ENCODE peak calls at places on chromosomes 5 and 9, in nine cellular contexts. V is nucleus accumbens; Z is SIG-M5; G is activated CD4-positive, alpha-beta T cell treated with anti-CD3 and anti-CD28 coated beads, Interleukin-2, amount 50 U/mL, for 48 hours; R is AML-193; C is nephron progenitor cell; Y is Ammon's horn; X is BE2C; E is GM13977. D is an unnamed sample.
A peak's percentile ranks its signal among the peaks of the same experiment; 100 is the strongest.

GRCh38 chr9:6484210-6484609 is 71.2 kb downstream of the UHRF2 start:
- DNase-seq in V (no peak), Z (no peak), G (no peak), R (no peak), C (no peak), Y (no peak), X (no peak), E (no peak), D (no peak)

GRCh38 chr9:16030513-16031185 is 477.8 kb downstream of the CCDC171 start:
- DNase-seq in V (no peak), Z (no peak), G (peak; percentile 3), R (peak; percentile 42), C (no peak), Y (no peak), X (no peak), E (peak; percentile 42), D (peak; percentile 66)

GRCh38 chr9:19232830-19233194 is 2.3 kb downstream of the DENND4C start:
- DNase-seq in V (no peak), Z (no peak), G (no peak), R (no peak), C (no peak), Y (no peak), X (no peak), E (peak; percentile 58), D (no peak)

GRCh38 chr5:98458004-98458403 is 315.5 kb upstream of the RGMB start:
- DNase-seq in V (no peak), Z (no peak), G (no peak), R (no peak), C (no peak), Y (no peak), X (no peak), E (no peak), D (no peak)

GRCh38 chr9:2157277-2158105 is 142.3 kb downstream of the SMARCA2 start:
- DNase-seq in V (peak; percentile 16), Z (no peak), G (peak; percentile 64), R (peak; percentile 9), C (no peak), Y (peak; percentile 71), X (no peak), E (no peak), D (peak; percentile 56)

GRCh38 chr5:171342362-171343111 is 33.5 kb downstream of the TLX3 start:
- DNase-seq in V (no peak), Z (no peak), G (peak; percentile 38), R (peak; percentile 55), C (peak; percentile 50), Y (peak; percentile 76), X (peak; percentile 72), E (peak; percentile 41), D (peak; percentile 33)

GRCh38 chr5:54825005-54825404 is 160.4 kb downstream of the ESM1 start:
- DNase-seq in V (no peak), Z (no peak), G (no peak), R (no peak), C (no peak), Y (no peak), X (no peak), E (no peak), D (no peak)

GRCh38 chr5:54217826-54218503 is 92.4 kb downstream of the ARL15 start:
- DNase-seq in V (no peak), Z (no peak), G (no peak), R (peak; percentile 60), C (peak; percentile 29), Y (peak; percentile 84), X (peak; percentile 36), E (peak; percentile 17), D (peak; percentile 8)

GRCh38 chr9:113963914-113964739 is 88.0 kb downstream of the ZNF618 start:
- DNase-seq in V (no peak), Z (no peak), G (no peak), R (no peak), C (no peak), Y (no peak), X (no peak), E (no peak), D (no peak)

GRCh38 chr9:132164604-132165362 is 2.9 kb downstream of the NTNG2 start:
- DNase-seq in V (no peak), Z (no peak), G (no peak), R (no peak), C (peak; percentile 28), Y (no peak), X (no peak), E (no peak), D (no peak)

GRCh38 chr9:134854541-134854981 is 26.0 kb upstream of the FCN2 start:
- DNase-seq in V (no peak), Z (no peak), G (no peak), R (no peak), C (no peak), Y (no peak), X (no peak), E (no peak), D (no peak)

GRCh38 chr5:71651554-71651953 is 64.4 kb downstream of the MCCC2 start:
- DNase-seq in V (no peak), Z (no peak), G (peak; percentile 47), R (no peak), C (no peak), Y (no peak), X (no peak), E (no peak), D (peak; percentile 13)

GRCh38 chr5:148542812-148543211 is 111.5 kb downstream of the HTR4 start:
- DNase-seq in V (no peak), Z (no peak), G (no peak), R (no peak), C (no peak), Y (no peak), X (no peak), E (no peak), D (no peak)

GRCh38 chr5:118791986-118792734 is 196.2 kb downstream of the DTWD2 start:
- DNase-seq in V (peak; percentile 12), Z (no peak), G (peak; percentile 7), R (peak; percentile 63), C (peak; percentile 21), Y (peak; percentile 88), X (peak; percentile 28), E (peak; percentile 42), D (no peak)

GRCh38 chr5:124649548-124650501 is 96.6 kb downstream of the ZNF608 start:
- DNase-seq in V (no peak), Z (peak; percentile 91), G (peak; percentile 45), R (peak; percentile 90), C (no peak), Y (peak; percentile 69), X (peak; percentile 64), E (peak; percentile 84), D (peak; percentile 61)

GRCh38 chr9:19470981-19471650 is 62.3 kb downstream of the ACER2 start:
- DNase-seq in V (no peak), Z (no peak), G (no peak), R (no peak), C (no peak), Y (no peak), X (no peak), E (no peak), D (no peak)

GRCh38 chr5:39439582-39439981 is 14.8 kb upstream of the DAB2 start:
- DNase-seq in V (no peak), Z (no peak), G (no peak), R (no peak), C (no peak), Y (no peak), X (no peak), E (no peak), D (no peak)

GRCh38 chr5:128774605-128775004 is 190.7 kb upstream of the SLC27A6 start:
- DNase-seq in V (no peak), Z (no peak), G (no peak), R (no peak), C (no peak), Y (no peak), X (no peak), E (peak; percentile 6), D (no peak)

GRCh38 chr9:111232997-111233790 is 96.8 kb downstream of the OR2K2 start:
- DNase-seq in V (no peak), Z (no peak), G (no peak), R (no peak), C (peak; percentile 3), Y (no peak), X (peak; percentile 9), E (no peak), D (no peak)

GRCh38 chr5:61991861-61992260 is 314.1 kb upstream of the KIF2A start:
- DNase-seq in V (no peak), Z (no peak), G (no peak), R (no peak), C (no peak), Y (no peak), X (no peak), E (no peak), D (no peak)

GRCh38 chr5:112183103-112183634 is 235.9 kb downstream of the EPB41L4A start:
- DNase-seq in V (no peak), Z (no peak), G (no peak), R (no peak), C (peak; percentile 22), Y (peak; percentile 44), X (no peak), E (no peak), D (no peak)

GRCh38 chr5:116517557-116517956 is 57.1 kb downstream of the SEMA6A start:
- DNase-seq in V (no peak), Z (no peak), G (no peak), R (no peak), C (no peak), Y (no peak), X (peak; percentile 35), E (no peak), D (no peak)

GRCh38 chr5:54845567-54845941 is 139.8 kb downstream of the ESM1 start:
- DNase-seq in V (no peak), Z (no peak), G (no peak), R (no peak), C (no peak), Y (no peak), X (no peak), E (no peak), D (no peak)

GRCh38 chr9:108134501-108135128 is 645.0 kb upstream of the KLF4 start:
- DNase-seq in V (no peak), Z (no peak), G (no peak), R (no peak), C (no peak), Y (no peak), X (no peak), E (no peak), D (no peak)

GRCh38 chr5:76074487-76074886 is 8.7 kb upstream of the SV2C start:
- DNase-seq in V (no peak), Z (no peak), G (peak; percentile 34), R (peak; percentile 19), C (peak; percentile 18), Y (no peak), X (no peak), E (peak; percentile 65), D (peak; percentile 3)

GRCh38 chr9:133346021-133346713 is 1.8 kb downstream of the MED22 start:
- DNase-seq in V (no peak), Z (no peak), G (no peak), R (no peak), C (no peak), Y (no peak), X (no peak), E (no peak), D (no peak)

GRCh38 chr9:16671591-16672137 is 198.8 kb downstream of the BNC2 start:
- DNase-seq in V (no peak), Z (no peak), G (no peak), R (no peak), C (no peak), Y (no peak), X (no peak), E (no peak), D (no peak)

GRCh38 chr9:892123-892522 is 50.6 kb downstream of the DMRT1 start:
- DNase-seq in V (no peak), Z (no peak), G (no peak), R (no peak), C (no peak), Y (no peak), X (no peak), E (no peak), D (no peak)

GRCh38 chr9:136482046-136482792 is 621 bp downstream of the SEC16A start:
- DNase-seq in V (no peak), Z (no peak), G (peak; percentile 39), R (peak; percentile 50), C (no peak), Y (no peak), X (no peak), E (no peak), D (peak; percentile 30)

GRCh38 chr5:38780950-38781349 is 64.9 kb upstream of the OSMR start:
- DNase-seq in V (peak; percentile 40), Z (no peak), G (no peak), R (no peak), C (no peak), Y (peak; percentile 86), X (peak; percentile 56), E (no peak), D (no peak)

GRCh38 chr5:132260714-132261615 is 3.5 kb downstream of the PDLIM4 start:
- DNase-seq in V (no peak), Z (no peak), G (peak; percentile 62), R (no peak), C (no peak), Y (peak; percentile 70), X (no peak), E (no peak), D (peak; percentile 78)